ENCODE peak calls at places on chromosome 18, in five cellular contexts. One of them, this sample, is unnamed.

GRCh38 chr18:71001597-71001996 is 712.8 kb downstream of the SOCS6 start:
- DNase-seq in keratinocyte: no peak
- DNase-seq in PC-3: peak; percentile 24
- DNase-seq in A673: peak; percentile 31
- DNase-seq in neural progenitor cell: no peak
- DNase-seq in this sample: no peak

GRCh38 chr18:79863161-79863945 is 65.6 kb downstream of the KCNG2 start:
- DNase-seq in keratinocyte: no peak
- DNase-seq in PC-3: no peak
- DNase-seq in neural progenitor cell: no peak
- DNase-seq in A673: no peak
- DNase-seq in this sample: no peak

GRCh38 chr18:77133920-77134496 is 1.4 kb upstream of the MBP start:
- DNase-seq in keratinocyte: no peak
- DNase-seq in PC-3: no peak
- DNase-seq in A673: no peak
- DNase-seq in neural progenitor cell: peak; percentile 40
- DNase-seq in this sample: peak; percentile 11

GRCh38 chr18:30183766-30184165 is 858.8 kb downstream of the DSC3 start:
- DNase-seq in A673: peak; percentile 50
- DNase-seq in keratinocyte: no peak
- DNase-seq in neural progenitor cell: no peak
- DNase-seq in PC-3: no peak
- DNase-seq in this sample: no peak

GRCh38 chr18:23114171-23114881 is 21.0 kb upstream of the CABLES1 start:
- DNase-seq in PC-3: no peak
- DNase-seq in keratinocyte: no peak
- DNase-seq in A673: peak; percentile 88
- DNase-seq in neural progenitor cell: no peak
- DNase-seq in this sample: peak; percentile 62

GRCh38 chr18:28736951-28737350 is 560.0 kb upstream of the CDH2 start:
- DNase-seq in neural progenitor cell: no peak
- DNase-seq in A673: no peak
- DNase-seq in keratinocyte: no peak
- DNase-seq in PC-3: peak; percentile 42
- DNase-seq in this sample: no peak

GRCh38 chr18:61435064-61435652 is 101.9 kb downstream of the CDH20 start:
- DNase-seq in keratinocyte: no peak
- DNase-seq in PC-3: peak; percentile 36
- DNase-seq in neural progenitor cell: peak; percentile 52
- DNase-seq in A673: peak; percentile 35
- DNase-seq in this sample: peak; percentile 50

GRCh38 chr18:68817584-68817983 is 19.7 kb downstream of the CCDC102B start:
- DNase-seq in A673: no peak
- DNase-seq in keratinocyte: no peak
- DNase-seq in PC-3: no peak
- DNase-seq in neural progenitor cell: no peak
- DNase-seq in this sample: no peak

GRCh38 chr18:57708288-57708687 is 86.7 kb upstream of the NARS1 start:
- DNase-seq in PC-3: no peak
- DNase-seq in A673: no peak
- DNase-seq in keratinocyte: no peak
- DNase-seq in neural progenitor cell: no peak
- DNase-seq in this sample: no peak

GRCh38 chr18:73232933-73233332 is 365.1 kb upstream of the NETO1 start:
- DNase-seq in keratinocyte: no peak
- DNase-seq in neural progenitor cell: no peak
- DNase-seq in A673: no peak
- DNase-seq in PC-3: no peak
- DNase-seq in this sample: no peak

GRCh38 chr18:13446581-13447470 is 228.3 kb downstream of the LDLRAD4 start:
- DNase-seq in keratinocyte: no peak
- DNase-seq in PC-3: no peak
- DNase-seq in neural progenitor cell: peak; percentile 73
- DNase-seq in A673: peak; percentile 64
- DNase-seq in this sample: no peak

GRCh38 chr18:58205087-58205779 is 161.2 kb downstream of the NEDD4L start:
- DNase-seq in PC-3: no peak
- DNase-seq in neural progenitor cell: no peak
- DNase-seq in keratinocyte: no peak
- DNase-seq in A673: no peak
- DNase-seq in this sample: no peak

GRCh38 chr18:34121157-34121807 is 103.4 kb downstream of the NOL4 start:
- DNase-seq in A673: peak; percentile 92
- DNase-seq in PC-3: peak; percentile 70
- DNase-seq in neural progenitor cell: no peak
- DNase-seq in keratinocyte: no peak
- DNase-seq in this sample: peak; percentile 3

GRCh38 chr18:47250415-47251046 is 929 bp downstream of the SKOR2 start:
- DNase-seq in PC-3: no peak
- DNase-seq in keratinocyte: no peak
- DNase-seq in neural progenitor cell: peak; percentile 60
- DNase-seq in A673: no peak
- DNase-seq in this sample: no peak

GRCh38 chr18:10453885-10454772 is at the start of gene APCDD1:
- DNase-seq in PC-3: no peak
- DNase-seq in neural progenitor cell: peak; percentile 90
- DNase-seq in A673: peak; percentile 93
- DNase-seq in keratinocyte: no peak
- DNase-seq in this sample: no peak

GRCh38 chr18:76806301-76806700 is 16.1 kb upstream of the ZNF236 start:
- DNase-seq in A673: no peak
- DNase-seq in neural progenitor cell: no peak
- DNase-seq in keratinocyte: peak; percentile 96
- DNase-seq in PC-3: no peak
- DNase-seq in this sample: no peak

GRCh38 chr18:58671941-58672565 is 788 bp downstream of the MALT1 start:
- DNase-seq in neural progenitor cell: no peak
- DNase-seq in A673: peak; percentile 43
- DNase-seq in PC-3: peak; percentile 45
- DNase-seq in keratinocyte: no peak
- DNase-seq in this sample: peak; percentile 48

GRCh38 chr18:75129717-75130477 is 79.0 kb downstream of the PTGR3 start:
- DNase-seq in keratinocyte: no peak
- DNase-seq in PC-3: no peak
- DNase-seq in A673: no peak
- DNase-seq in neural progenitor cell: no peak
- DNase-seq in this sample: no peak

GRCh38 chr18:8616026-8616401 is 6.8 kb downstream of the RAB12 start:
- DNase-seq in keratinocyte: no peak
- DNase-seq in PC-3: peak; percentile 48
- DNase-seq in neural progenitor cell: no peak
- DNase-seq in A673: no peak
- DNase-seq in this sample: no peak

GRCh38 chr18:448116-448515 is 52.4 kb downstream of the COLEC12 start:
- DNase-seq in keratinocyte: no peak
- DNase-seq in A673: no peak
- DNase-seq in PC-3: no peak
- DNase-seq in neural progenitor cell: no peak
- DNase-seq in this sample: no peak

GRCh38 chr18:75654928-75655745 is 227.6 kb upstream of the SMIM21 start:
- DNase-seq in keratinocyte: no peak
- DNase-seq in neural progenitor cell: peak; percentile 79
- DNase-seq in PC-3: no peak
- DNase-seq in A673: peak; percentile 36
- DNase-seq in this sample: no peak

GRCh38 chr18:8045890-8046289 is 478.8 kb downstream of the PTPRM start:
- DNase-seq in PC-3: no peak
- DNase-seq in keratinocyte: no peak
- DNase-seq in A673: no peak
- DNase-seq in neural progenitor cell: no peak
- DNase-seq in this sample: no peak

GRCh38 chr18:33440011-33440383 is 524 bp downstream of the CCDC178 start:
- DNase-seq in A673: peak; percentile 67
- DNase-seq in PC-3: peak; percentile 1
- DNase-seq in neural progenitor cell: peak; percentile 83
- DNase-seq in keratinocyte: no peak
- DNase-seq in this sample: peak; percentile 24

GRCh38 chr18:29594494-29594893 is 1417.6 kb upstream of the CDH2 start:
- DNase-seq in keratinocyte: no peak
- DNase-seq in PC-3: no peak
- DNase-seq in neural progenitor cell: no peak
- DNase-seq in A673: no peak
- DNase-seq in this sample: no peak

GRCh38 chr18:32576296-32576916 is 105.7 kb upstream of the GAREM1 start:
- DNase-seq in A673: peak; percentile 53
- DNase-seq in keratinocyte: no peak
- DNase-seq in PC-3: peak; percentile 13
- DNase-seq in neural progenitor cell: peak; percentile 80
- DNase-seq in this sample: peak; percentile 41

GRCh38 chr18:47109720-47110119 is 40.6 kb downstream of the HDHD2 start:
- DNase-seq in keratinocyte: no peak
- DNase-seq in neural progenitor cell: no peak
- DNase-seq in PC-3: no peak
- DNase-seq in A673: no peak
- DNase-seq in this sample: no peak

GRCh38 chr18:63101811-63102210 is 217.8 kb downstream of the BCL2 start:
- DNase-seq in keratinocyte: no peak
- DNase-seq in neural progenitor cell: no peak
- DNase-seq in PC-3: no peak
- DNase-seq in A673: no peak
- DNase-seq in this sample: no peak

GRCh38 chr18:23032030-23032582 is 99.0 kb downstream of the RBBP8 start:
- DNase-seq in keratinocyte: peak; percentile 32
- DNase-seq in PC-3: peak; percentile 52
- DNase-seq in neural progenitor cell: no peak
- DNase-seq in A673: peak; percentile 12
- DNase-seq in this sample: no peak

GRCh38 chr18:78686976-78687685 is 292.5 kb upstream of the SALL3 start:
- DNase-seq in PC-3: no peak
- DNase-seq in neural progenitor cell: no peak
- DNase-seq in keratinocyte: no peak
- DNase-seq in A673: no peak
- DNase-seq in this sample: no peak

DNA sequence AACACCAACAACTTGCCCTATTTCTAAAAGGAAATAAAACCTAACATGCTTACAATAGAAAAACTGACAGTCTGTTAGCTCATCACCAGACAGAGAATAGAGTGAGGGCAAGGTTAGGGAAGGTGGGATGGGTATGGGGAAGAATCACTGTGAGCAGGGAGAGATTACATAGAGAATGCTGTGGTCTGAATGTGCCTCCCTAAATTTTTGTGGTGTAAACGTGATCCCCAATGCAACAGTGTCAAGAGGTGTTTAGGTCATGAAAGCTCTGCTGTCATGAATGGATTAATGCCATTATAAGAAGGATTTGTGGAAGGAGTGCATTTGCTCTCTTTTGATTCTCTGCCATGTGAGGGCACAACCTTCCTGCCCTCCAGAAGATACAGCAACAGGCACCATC is 249.5 kb downstream of the TPGS2 start:
- DNase-seq in keratinocyte: no peak
- DNase-seq in neural progenitor cell: no peak
- DNase-seq in A673: no peak
- DNase-seq in PC-3: no peak
- DNase-seq in this sample: no peak
- H3K27ac ChIP-seq in keratinocyte: no peak overlapping the region
- H3K27ac ChIP-seq in neural progenitor cell: no peak overlapping the region
- H3K27ac ChIP-seq in A673: no peak overlapping the region
- H3K27ac ChIP-seq in PC-3: no peak overlapping the region
- H3K27ac ChIP-seq in this sample: no peak overlapping the region

DNA sequence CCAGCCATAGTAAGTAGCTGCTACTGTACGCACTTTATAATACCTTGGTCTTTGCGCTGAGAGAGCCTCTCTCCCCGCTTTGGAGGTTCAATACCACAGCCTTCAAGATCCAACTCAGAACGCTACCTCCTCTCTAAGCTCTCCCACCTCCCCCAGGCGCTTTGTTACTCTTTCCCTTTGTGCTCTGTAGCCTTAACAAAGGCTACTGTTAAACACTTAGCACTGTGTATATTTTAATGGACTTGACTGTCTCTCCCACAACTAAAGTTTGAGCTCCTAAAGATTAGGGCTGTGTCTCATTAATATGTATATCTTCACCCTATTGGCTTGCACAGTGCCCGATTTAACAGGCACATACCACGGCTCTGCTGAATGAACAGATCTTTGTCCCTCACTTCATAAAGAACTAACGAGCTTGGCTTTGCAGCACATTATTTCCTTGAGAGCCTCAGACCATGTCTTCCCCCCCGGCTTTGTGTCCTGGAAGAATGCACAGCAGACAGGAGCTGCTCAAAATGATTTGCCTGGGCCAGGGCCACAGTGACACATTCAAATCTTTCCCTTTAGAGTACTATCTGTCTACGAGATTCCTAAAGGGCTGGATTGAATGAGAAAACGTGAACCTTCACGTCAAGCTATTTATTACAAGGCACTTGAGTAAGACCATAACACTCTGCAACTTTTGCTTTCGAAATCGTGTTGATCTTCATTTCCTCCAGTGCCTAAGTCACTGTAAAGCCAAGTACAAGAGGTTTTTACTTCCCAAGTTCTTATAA is 22.1 kb downstream of the ABHD3 start:
- DNase-seq in neural progenitor cell: peak; percentile 68
- DNase-seq in A673: peak; percentile 44
- DNase-seq in PC-3: no peak
- DNase-seq in keratinocyte: no peak
- DNase-seq in this sample: no peak
- H3K4me3 ChIP-seq in neural progenitor cell: no peak overlapping the region
- H3K4me3 ChIP-seq in A673: peak overlapping the region; percentile 26
- H3K4me3 ChIP-seq in PC-3: no peak overlapping the region
- H3K4me3 ChIP-seq in keratinocyte: no peak overlapping the region
- H3K4me3 ChIP-seq in this sample: no peak overlapping the region

GRCh38 chr18:48954837-48955527 is 4.2 kb upstream of the SMAD7 start:
- DNase-seq in A673: no peak
- DNase-seq in PC-3: no peak
- DNase-seq in neural progenitor cell: no peak
- DNase-seq in keratinocyte: peak; percentile 88
- DNase-seq in this sample: no peak

GRCh38 chr18:48951448-48952286 is 902 bp upstream of the SMAD7 start:
- DNase-seq in neural progenitor cell: peak; percentile 92
- DNase-seq in PC-3: peak; percentile 61
- DNase-seq in A673: peak; percentile 89
- DNase-seq in keratinocyte: no peak
- DNase-seq in this sample: peak; percentile 75

GRCh38 chr18:48952287-48953095 is 1.7 kb upstream of the SMAD7 start:
- DNase-seq in neural progenitor cell: peak; percentile 94
- DNase-seq in A673: peak; percentile 54
- DNase-seq in PC-3: peak; percentile 39
- DNase-seq in keratinocyte: no peak
- DNase-seq in this sample: peak; percentile 80

GRCh38 chr18:48950536-48951447 is at the start of gene SMAD7:
- DNase-seq in A673: peak; percentile 48
- DNase-seq in keratinocyte: no peak
- DNase-seq in PC-3: no peak
- DNase-seq in neural progenitor cell: no peak
- DNase-seq in this sample: peak; percentile 25

GRCh38 chr18:48953096-48953706 is 2.4 kb upstream of the SMAD7 start:
- DNase-seq in neural progenitor cell: no peak
- DNase-seq in A673: no peak
- DNase-seq in keratinocyte: no peak
- DNase-seq in PC-3: no peak
- DNase-seq in this sample: no peak
- H3K4me1 ChIP-seq in neural progenitor cell: peaks cover 28% of the 10 kb centered on the region
- H3K4me1 ChIP-seq in A673: no peaks in the 10 kb centered on the region
- H3K4me1 ChIP-seq in keratinocyte: peaks cover 48% of the 10 kb centered on the region
- H3K4me1 ChIP-seq in PC-3: no peaks in the 10 kb centered on the region
- H3K4me1 ChIP-seq in this sample: no peaks in the 10 kb centered on the region

GRCh38 chr18:67519582-67519981 is 3.1 kb upstream of the DSEL start:
- DNase-seq in A673: no peak
- DNase-seq in PC-3: peak; percentile 20
- DNase-seq in keratinocyte: no peak
- DNase-seq in neural progenitor cell: no peak
- DNase-seq in this sample: no peak

GRCh38 chr18:67520276-67521035 is 3.9 kb upstream of the DSEL start:
- DNase-seq in neural progenitor cell: no peak
- DNase-seq in keratinocyte: no peak
- DNase-seq in A673: no peak
- DNase-seq in PC-3: no peak
- DNase-seq in this sample: no peak

GRCh38 chr18:67525328-67526110 is 9.0 kb upstream of the DSEL start:
- DNase-seq in keratinocyte: peak; percentile 35
- DNase-seq in PC-3: peak; percentile 93
- DNase-seq in neural progenitor cell: peak; percentile 28
- DNase-seq in A673: peak; percentile 57
- DNase-seq in this sample: peak; percentile 61
- H3K27ac ChIP-seq in keratinocyte: no peak overlapping the region
- H3K27ac ChIP-seq in PC-3: peak overlapping the region; percentile 34
- H3K27ac ChIP-seq in neural progenitor cell: peak overlapping the region; percentile 27
- H3K27ac ChIP-seq in A673: no peak overlapping the region
- H3K27ac ChIP-seq in this sample: peak overlapping the region; percentile 48